ENCODE peak calls at places on chromosomes 11 and 22, in five cellular contexts. D is fibroblast of the aortic adventitia, Q is fibroblast of mammary gland, F is ascending aorta, S is fibroblast of lung. Z is an unnamed sample.
A peak's percentile ranks its signal among the peaks of the same experiment; 100 is the strongest.

GRCh38 chr11:65612691-65613090 is 1.3 kb downstream of the MAP3K11 start:
- DNase-seq in D (no peak), Q (no peak), F (no peak), S (no peak), Z (no peak)

GRCh38 chr11:71393283-71393682 is 54.9 kb downstream of the DHCR7 start:
- DNase-seq in D (no peak), Q (no peak), F (no peak), S (no peak), Z (no peak)

GRCh38 chr11:94666792-94667721 is 99.9 kb downstream of the PIWIL4 start:
- DNase-seq in D (no peak), Q (no peak), F (no peak), S (no peak), Z (no peak)

GRCh38 chr11:14029971-14030531 is 67.5 kb downstream of the SPON1 start:
- DNase-seq in D (peak; percentile 89), Q (peak; percentile 88), F (peak; percentile 88), S (peak; percentile 80), Z (no peak)

GRCh38 chr11:86896486-86896885 is 58.7 kb downstream of the FZD4 start:
- DNase-seq in D (peak; percentile 72), Q (peak; percentile 65), F (no peak), S (peak; percentile 76), Z (no peak)

GRCh38 chr11:23164022-23164421 is 303.7 kb upstream of the CCDC179 start:
- DNase-seq in D (no peak), Q (no peak), F (no peak), S (no peak), Z (no peak)

GRCh38 chr11:133163463-133164419 is 368.6 kb downstream of the OPCML start:
- DNase-seq in D (peak; percentile 2), Q (peak; percentile 34), F (no peak), S (peak; percentile 25), Z (no peak)

GRCh38 chr11:17848709-17849108 is 114.1 kb downstream of the KCNC1 start:
- DNase-seq in D (no peak), Q (no peak), F (no peak), S (no peak), Z (no peak)

GRCh38 chr22:39253427-39254070 is 8.8 kb upstream of the PDGFB start:
- DNase-seq in D (peak; percentile 80), Q (peak; percentile 84), F (peak; percentile 88), S (peak; percentile 88), Z (no peak)

GRCh38 chr11:7903940-7904339 is 27.1 kb downstream of the OR10A6 start:
- DNase-seq in D (no peak), Q (no peak), F (no peak), S (no peak), Z (no peak)

GRCh38 chr11:59771605-59772004 is 16.4 kb downstream of the STX3 start:
- DNase-seq in D (no peak), Q (no peak), F (no peak), S (no peak), Z (no peak)

GRCh38 chr11:79982185-79982584 is 541.4 kb upstream of the TENM4 start:
- DNase-seq in D (no peak), Q (no peak), F (no peak), S (no peak), Z (no peak)

GRCh38 chr11:83035070-83035854 is 36.4 kb downstream of the RAB30 start:
- DNase-seq in D (peak; percentile 75), Q (peak; percentile 78), F (no peak), S (peak; percentile 20), Z (no peak)

GRCh38 chr11:77530879-77531278 is 57.0 kb upstream of the PAK1 start:
- DNase-seq in D (no peak), Q (no peak), F (no peak), S (no peak), Z (no peak)

GRCh38 chr11:27205779-27206549 is 157.1 kb downstream of the CCDC34 start:
- DNase-seq in D (no peak), Q (no peak), F (no peak), S (no peak), Z (no peak)

GRCh38 chr11:32960553-32961164 is 55.0 kb upstream of the DEPDC7 start:
- DNase-seq in D (peak; percentile 80), Q (peak; percentile 68), F (no peak), S (peak; percentile 40), Z (no peak)

GRCh38 chr11:114892381-114893197 is 214.3 kb downstream of the NXPE2 start:
- DNase-seq in D (no peak), Q (no peak), F (no peak), S (no peak), Z (no peak)

GRCh38 chr11:350723-351255 is 18.5 kb upstream of the B4GALNT4 start:
- DNase-seq in D (peak; percentile 56), Q (no peak), F (no peak), S (no peak), Z (no peak)

GRCh38 chr22:26398741-26399153 is 30.3 kb upstream of the ASPHD2 start:
- DNase-seq in D (peak; percentile 93), Q (peak; percentile 78), F (peak; percentile 71), S (peak; percentile 77), Z (peak; percentile 69)

GRCh38 chr11:85826096-85826855 is 15.3 kb upstream of the SYTL2 start:
- DNase-seq in D (peak; percentile 32), Q (peak; percentile 60), F (no peak), S (peak; percentile 38), Z (no peak)

GRCh38 chr22:48897638-48897954 is 930.1 kb downstream of the BRD1 start:
- DNase-seq in D (no peak), Q (no peak), F (peak; percentile 53), S (no peak), Z (no peak)

GRCh38 chr22:44623771-44624510 is 78.1 kb upstream of the PRR5 start:
- DNase-seq in D (peak; percentile 34), Q (no peak), F (no peak), S (peak; percentile 20), Z (no peak)

GRCh38 chr11:31823372-31824371 is 12.6 kb upstream of the PAX6 start:
- DNase-seq in D (no peak), Q (no peak), F (no peak), S (no peak), Z (no peak)

GRCh38 chr11:75812542-75813040 is 2.4 kb upstream of the UVRAG start:
- DNase-seq in D (no peak), Q (peak; percentile 9), F (no peak), S (no peak), Z (no peak)

GRCh38 chr11:34356576-34356917 is 1.3 kb downstream of the ABTB2 start:
- DNase-seq in D (peak; percentile 64), Q (peak; percentile 27), F (peak; percentile 79), S (peak; percentile 81), Z (no peak)

GRCh38 chr11:62880231-62880802 is 379 bp upstream of the SLC3A2 start:
- DNase-seq in D (peak; percentile 86), Q (peak; percentile 95), F (peak; percentile 86), S (peak; percentile 86), Z (peak; percentile 54)

GRCh38 chr11:69352715-69353325 is 58.9 kb downstream of the MYEOV start:
- DNase-seq in D (peak; percentile 84), Q (peak; percentile 98), F (no peak), S (peak; percentile 98), Z (peak; percentile 78)

GRCh38 chr22:39251762-39252460 is 7.1 kb upstream of the PDGFB start:
- DNase-seq in D (no peak), Q (no peak), F (no peak), S (peak; percentile 37), Z (no peak)

GRCh38 chr11:119085523-119085878 is 820 bp downstream of the HMBS start:
- DNase-seq in D (no peak), Q (no peak), F (no peak), S (peak; percentile 30), Z (no peak)

GRCh38 chr11:16895306-16895705 is 118.9 kb downstream of the PLEKHA7 start:
- DNase-seq in D (no peak), Q (peak; percentile 32), F (no peak), S (peak; percentile 52), Z (no peak)

GRCh38 chr11:12066056-12066798 is 44.2 kb upstream of the MICAL2 start:
- DNase-seq in D (peak; percentile 89), Q (peak; percentile 97), F (peak; percentile 93), S (peak; percentile 96), Z (peak; percentile 63)

GRCh38 chr11:33376331-33377099 is 119.3 kb downstream of the HIPK3 start:
- DNase-seq in D (no peak), Q (no peak), F (no peak), S (peak; percentile 35), Z (no peak)

GRCh38 chr22:24582111-24582814 is 10.6 kb downstream of the LRRC75B start:
- DNase-seq in D (peak; percentile 35), Q (no peak), F (no peak), S (no peak), Z (no peak)

GRCh38 chr11:44600261-44600660 is 34.8 kb downstream of the CD82 start:
- DNase-seq in D (no peak), Q (no peak), F (no peak), S (no peak), Z (no peak)
- TF ChIP-seq CTCF in D (no peak), Q (no peak), F (no peak), S (no peak), Z (no peak)

DNA sequence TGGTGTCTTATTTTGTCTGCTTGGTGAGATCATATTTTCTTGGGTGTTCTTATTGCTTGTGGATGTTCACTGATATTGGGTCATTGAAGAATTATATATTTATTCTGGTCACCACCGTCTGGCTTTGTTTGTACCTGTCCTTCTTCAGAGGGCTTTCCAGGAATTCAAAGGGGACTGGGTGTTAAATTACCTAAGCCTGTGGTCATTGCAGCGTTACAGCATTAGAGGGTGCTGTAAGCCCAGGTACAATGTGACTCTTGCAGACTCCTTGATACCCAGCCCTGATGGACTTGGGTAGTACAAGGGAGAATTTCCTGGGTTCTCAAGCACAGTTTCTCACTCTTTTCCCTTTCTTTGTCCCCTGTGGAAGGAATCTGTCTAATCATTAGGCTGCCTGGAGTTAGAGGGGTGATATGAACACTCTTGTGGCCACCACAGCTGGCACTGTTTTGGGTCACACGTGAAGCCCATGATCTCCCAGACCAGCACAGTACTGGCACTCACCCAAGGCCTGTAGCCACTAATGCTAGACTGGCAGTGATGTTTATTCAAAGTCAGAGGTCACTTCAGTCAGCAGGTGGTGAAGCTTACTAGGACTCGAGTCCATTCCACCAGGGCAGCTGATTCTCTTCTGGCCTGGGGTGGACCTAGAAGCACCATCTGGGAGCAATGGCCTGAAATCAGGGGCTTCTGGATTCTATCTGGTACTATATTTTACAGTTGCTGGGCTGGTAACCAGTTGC is 56.1 kb upstream of the NARS2 start:
- DNase-seq in D (no peak), Q (no peak), F (no peak), S (no peak), Z (no peak)
- TF ChIP-seq CTCF in D (peak; percentile 3), Q (peak; percentile 20), F (no peak), S (no peak), Z (no peak)

DNA sequence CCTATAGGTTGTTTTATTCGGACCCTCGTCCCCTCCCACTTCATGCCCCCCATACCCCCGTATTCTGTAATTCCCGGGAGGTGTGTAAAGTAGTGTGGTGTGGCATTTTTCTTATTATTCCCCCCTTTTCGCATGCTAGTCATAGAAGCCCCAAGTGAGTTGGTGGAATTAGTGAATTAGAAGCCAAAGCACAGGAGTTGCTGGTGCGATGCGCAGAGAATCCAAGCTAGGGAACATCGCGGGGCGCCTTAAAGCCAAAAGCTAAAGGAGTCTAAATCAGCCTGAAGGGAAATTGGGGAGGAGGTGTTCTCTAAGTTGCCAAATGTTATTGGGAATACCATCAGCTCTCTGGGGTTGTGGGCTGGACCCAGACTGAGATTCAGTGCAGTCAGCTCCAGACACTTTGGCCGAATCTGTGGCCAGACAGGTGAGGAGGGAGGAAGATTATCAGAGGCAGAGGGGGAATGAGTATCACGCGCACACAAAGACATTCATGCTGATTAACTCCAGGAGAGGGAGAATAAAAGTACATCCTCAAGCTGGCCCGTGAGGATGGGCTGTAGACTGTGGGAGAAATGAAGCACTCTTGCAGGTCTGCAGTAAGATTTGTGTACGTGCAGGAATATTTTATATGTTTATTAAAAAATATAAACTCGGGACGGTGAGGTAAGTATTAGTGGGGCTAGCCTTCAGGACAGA is 102.8 kb upstream of the HSD17B12 start:
- DNase-seq in D (no peak), Q (no peak), F (no peak), S (no peak), Z (no peak)
- TF ChIP-seq CTCF in D (no peak), Q (no peak), F (no peak), S (no peak), Z (no peak)

GRCh38 chr22:36123673-36124630 is 36.6 kb downstream of the APOL3 start:
- DNase-seq in D (peak; percentile 95), Q (peak; percentile 94), F (peak; percentile 97), S (peak; percentile 94), Z (peak; percentile 95)
- TF ChIP-seq CTCF in D (peak; percentile 95), Q (peak; percentile 87), F (peak; percentile 98), S (peak; percentile 86), Z (peak; percentile 97)